ENCODE peak calls at places on chromosomes 12 and 14, in nine cellular contexts. S is left cardiac atrium; W is Peyer's patch; V is neural crest cell; R is HCEC 1CT; F is stimulated activated naive CD8-positive, alpha-beta T cell treated with anti-CD3 and anti-CD28 coated beads, Interleukin-15, Interleukin-2, amounts not matched to agents 100 U/mL and 50 U/mL, for 24 hours; X is mesendoderm; I is posterior cingulate gyrus; O is psoas muscle. L is an unnamed sample.

GRCh38 chr14:30848449-30849240 is 25.7 kb upstream of the COCH start:
- DNase-seq in S (no peak), W (no peak), V (no peak), R (no peak), F (no peak), X (no peak), I (no peak), O (no peak), L (no peak)

GRCh38 chr14:69682607-69683263 is 71.3 kb downstream of the SUSD6 start:
- DNase-seq in S (no peak), W (no peak), V (no peak), R (no peak), F (no peak), X (no peak), I (no peak), O (no peak), L (no peak)

GRCh38 chr12:68746572-68747180 is 700 bp downstream of the SLC35E3 start:
- DNase-seq in S (peak), W (peak), V (no peak), R (peak), F (peak), X (peak), I (peak), O (peak), L (peak)

GRCh38 chr14:46048127-46048526 is 603.5 kb downstream of the RPL10L start:
- DNase-seq in S (no peak), W (no peak), V (peak), R (peak), F (no peak), X (peak), I (no peak), O (no peak), L (peak)

GRCh38 chr12:16609140-16609539 is 3.2 kb upstream of the LMO3 start:
- DNase-seq in S (no peak), W (no peak), V (no peak), R (no peak), F (no peak), X (no peak), I (no peak), O (no peak), L (no peak)

GRCh38 chr14:101980700-101981099 is 16.3 kb downstream of the DYNC1H1 start:
- DNase-seq in S (peak), W (no peak), V (no peak), R (peak), F (no peak), X (no peak), I (peak), O (peak), L (no peak)

GRCh38 chr12:93571854-93572711 is at the start of gene SOCS2:
- DNase-seq in S (peak), W (peak), V (peak), R (peak), F (peak), X (peak), I (no peak), O (peak), L (peak)

GRCh38 chr14:91114079-91115065 is 499 bp downstream of the DGLUCY start:
- DNase-seq in S (peak), W (peak), V (peak), R (peak), F (peak), X (peak), I (peak), O (peak), L (peak)

GRCh38 chr12:79644274-79645234 is 46.2 kb downstream of the PAWR start:
- DNase-seq in S (no peak), W (no peak), V (no peak), R (no peak), F (no peak), X (no peak), I (no peak), O (no peak), L (no peak)

GRCh38 chr12:64699504-64700115 is 59.6 kb downstream of the GNS start:
- DNase-seq in S (no peak), W (no peak), V (no peak), R (no peak), F (no peak), X (no peak), I (no peak), O (no peak), L (no peak)

GRCh38 chr14:72812292-72812851 is 81.5 kb downstream of the DPF3 start:
- DNase-seq in S (peak), W (no peak), V (no peak), R (no peak), F (no peak), X (peak), I (peak), O (peak), L (peak)

GRCh38 chr12:101015021-101015420 is 195.0 kb downstream of the SLC5A8 start:
- DNase-seq in S (no peak), W (no peak), V (no peak), R (no peak), F (no peak), X (no peak), I (no peak), O (no peak), L (no peak)

GRCh38 chr12:79691299-79692248 is 810 bp upstream of the PAWR start:
- DNase-seq in S (no peak), W (no peak), V (no peak), R (peak), F (no peak), X (peak), I (no peak), O (no peak), L (peak)

GRCh38 chr14:34110531-34110930 is 159.7 kb upstream of the EGLN3 start:
- DNase-seq in S (no peak), W (no peak), V (no peak), R (no peak), F (no peak), X (no peak), I (no peak), O (no peak), L (no peak)

GRCh38 chr14:48350971-48351370 is 675.6 kb upstream of the MDGA2 start:
- DNase-seq in S (no peak), W (no peak), V (no peak), R (no peak), F (no peak), X (peak), I (no peak), O (no peak), L (no peak)

GRCh38 chr14:76867536-76868452 is 41.6 kb downstream of the LRRC74A start:
- DNase-seq in S (no peak), W (no peak), V (no peak), R (no peak), F (peak), X (no peak), I (no peak), O (no peak), L (no peak)

GRCh38 chr14:54667026-54667744 is 100.3 kb downstream of the SAMD4A start:
- DNase-seq in S (no peak), W (no peak), V (no peak), R (no peak), F (no peak), X (no peak), I (no peak), O (no peak), L (no peak)

GRCh38 chr14:96824283-96824682 is 27.1 kb downstream of the VRK1 start:
- DNase-seq in S (no peak), W (no peak), V (no peak), R (peak), F (no peak), X (no peak), I (no peak), O (no peak), L (no peak)

GRCh38 chr12:108559748-108560147 is 1.2 kb downstream of the SART3 start:
- DNase-seq in S (no peak), W (no peak), V (no peak), R (no peak), F (no peak), X (peak), I (no peak), O (no peak), L (peak)

GRCh38 chr12:122064034-122064777 is 14.3 kb upstream of the MLXIP start:
- DNase-seq in S (peak), W (peak), V (peak), R (peak), F (peak), X (peak), I (peak), O (peak), L (peak)

GRCh38 chr14:33062476-33062875 is 123.8 kb downstream of the NPAS3 start:
- DNase-seq in S (no peak), W (no peak), V (no peak), R (no peak), F (no peak), X (no peak), I (no peak), O (no peak), L (no peak)

GRCh38 chr14:25463475-25463874 is 413.5 kb upstream of the STXBP6 start:
- DNase-seq in S (no peak), W (no peak), V (no peak), R (no peak), F (no peak), X (no peak), I (no peak), O (no peak), L (no peak)

GRCh38 chr12:46958599-46959290 is 120.7 kb upstream of the PCED1B start:
- DNase-seq in S (no peak), W (no peak), V (no peak), R (no peak), F (no peak), X (no peak), I (no peak), O (no peak), L (no peak)

GRCh38 chr12:124698998-124699305 is 131.5 kb upstream of the NCOR2 start:
- DNase-seq in S (no peak), W (no peak), V (no peak), R (no peak), F (no peak), X (no peak), I (no peak), O (no peak), L (no peak)

GRCh38 chr12:79983492-79983891 is 48.6 kb upstream of the PPP1R12A start:
- DNase-seq in S (no peak), W (no peak), V (no peak), R (peak), F (no peak), X (no peak), I (no peak), O (no peak), L (no peak)

GRCh38 chr14:39398382-39398781 is 33.9 kb downstream of the FBXO33 start:
- DNase-seq in S (no peak), W (no peak), V (no peak), R (no peak), F (no peak), X (no peak), I (no peak), O (no peak), L (no peak)

GRCh38 chr12:42530284-42530683 is 59.3 kb downstream of the PRICKLE1 start:
- DNase-seq in S (no peak), W (no peak), V (no peak), R (no peak), F (no peak), X (no peak), I (no peak), O (no peak), L (no peak)